ENCODE peak calls at places on chromosomes 2 and 18, in five cellular contexts. L is stomach, S is HCT116, F is adrenal gland, Q is glutamatergic neuron. V is an unnamed sample.

GRCh38 chr18:46570134-46570533 is 86.9 kb downstream of the LOXHD1 start:
- DNase-seq in L (no peak), S (no peak), F (no peak), Q (no peak), V (no peak)

GRCh38 chr2:207133493-207133861 is 32.3 kb downstream of the KLF7 start:
- DNase-seq in L (no peak), S (no peak), F (no peak), Q (peak; percentile 63), V (no peak)

GRCh38 chr18:1062592-1062991 is 157.9 kb downstream of the ADCYAP1 start:
- DNase-seq in L (no peak), S (no peak), F (no peak), Q (no peak), V (no peak)

GRCh38 chr18:26806224-26806623 is 59.3 kb downstream of the AQP4 start:
- DNase-seq in L (no peak), S (no peak), F (no peak), Q (no peak), V (no peak)

GRCh38 chr2:21676676-21677075 is 552.9 kb downstream of the TDRD15 start:
- DNase-seq in L (no peak), S (no peak), F (no peak), Q (no peak), V (no peak)

GRCh38 chr2:99851811-99852210 is 290.6 kb downstream of the AFF3 start:
- DNase-seq in L (no peak), S (no peak), F (no peak), Q (no peak), V (no peak)

GRCh38 chr18:7575465-7576026 is 8.4 kb downstream of the PTPRM start:
- DNase-seq in L (no peak), S (no peak), F (no peak), Q (no peak), V (no peak)

GRCh38 chr2:187215576-187216240 is 232.3 kb downstream of the CALCRL start:
- DNase-seq in L (no peak), S (no peak), F (no peak), Q (no peak), V (no peak)

GRCh38 chr18:63152791-63153190 is 166.8 kb downstream of the BCL2 start:
- DNase-seq in L (no peak), S (no peak), F (no peak), Q (no peak), V (no peak)

GRCh38 chr18:61379827-61380226 is 46.6 kb downstream of the CDH20 start:
- DNase-seq in L (no peak), S (no peak), F (no peak), Q (no peak), V (no peak)

DNA sequence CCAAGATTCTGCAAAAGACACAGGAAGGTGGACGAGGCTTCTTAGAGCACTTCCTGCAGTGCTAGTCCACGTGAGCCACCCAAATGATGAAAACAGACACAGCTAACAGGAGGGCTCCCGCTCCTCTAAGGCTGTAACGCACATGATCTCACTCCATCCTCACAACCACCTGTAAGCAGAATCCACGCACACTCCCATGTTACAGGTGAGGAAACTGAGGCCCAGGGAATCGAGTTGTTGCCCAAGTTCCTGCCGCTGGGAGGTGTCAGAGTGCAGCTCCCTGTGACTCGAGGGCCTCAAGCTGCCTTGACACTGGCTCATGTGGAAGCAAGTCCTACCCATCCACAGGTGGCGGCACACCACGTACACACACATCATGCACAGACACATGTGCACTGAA is 4.4 kb downstream of the DNMT3A start:
- DNase-seq in L (no peak), S (no peak), F (no peak), Q (no peak), V (no peak)
- TF ChIP-seq CTCF in L (no peak), S (no peak), F (no peak), Q (no peak), V (no peak)

DNA sequence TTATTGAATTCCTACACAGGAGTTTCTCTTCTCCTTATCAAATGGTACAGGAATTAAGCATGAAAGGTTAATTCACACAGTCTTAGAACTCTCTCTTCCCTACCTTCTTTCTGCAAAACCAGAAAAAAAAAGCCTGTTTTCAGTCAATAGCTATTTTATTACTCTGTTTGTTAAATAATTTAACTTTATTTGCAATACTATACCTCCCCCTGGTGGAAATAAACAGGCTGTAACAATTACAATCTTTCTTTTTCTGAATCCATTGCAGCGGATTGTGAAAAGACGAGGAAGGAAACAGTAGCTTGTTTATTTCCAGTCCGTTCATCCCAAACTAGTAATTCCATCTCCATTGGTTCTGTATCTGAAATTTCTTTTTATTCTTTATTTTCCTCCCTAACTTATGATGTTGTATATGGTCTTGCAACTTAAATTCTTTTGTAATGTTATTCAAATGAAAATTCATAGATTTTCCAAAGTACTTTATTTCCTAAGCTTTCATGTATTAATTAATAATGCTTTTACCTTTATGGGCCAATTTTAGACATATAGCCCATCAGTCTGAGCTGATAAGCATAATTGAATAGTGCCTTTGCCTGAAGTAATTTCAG is 165.2 kb downstream of the SH3BP4 start:
- DNase-seq in L (no peak), S (peak; percentile 32), F (no peak), Q (no peak), V (no peak)
- TF ChIP-seq CTCF in L (peak; percentile 37), S (peak; percentile 35), F (peak; percentile 76), Q (peak; percentile 86), V (peak; percentile 63)

GRCh38 chr18:34075963-34076860 is 148.5 kb downstream of the NOL4 start:
- DNase-seq in L (no peak), S (no peak), F (no peak), Q (no peak), V (no peak)

DNA sequence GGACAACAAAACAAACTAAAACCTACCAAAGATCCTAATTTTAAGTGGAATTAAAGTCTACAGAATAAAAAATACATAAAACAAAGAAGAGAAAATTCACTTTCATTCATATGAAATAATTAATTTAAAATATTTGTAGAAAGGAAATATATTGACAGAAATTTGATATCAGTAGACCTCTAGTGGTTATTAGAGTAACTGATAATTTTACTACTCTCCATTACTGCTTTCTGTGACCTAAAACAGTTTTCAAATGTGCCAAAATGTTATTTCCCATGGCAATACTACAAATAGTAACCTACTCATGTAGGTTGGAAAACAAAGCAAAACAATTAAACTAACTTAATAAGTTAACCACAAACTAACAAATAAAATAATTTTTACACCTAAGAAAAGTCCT is 147.1 kb downstream of the NOL4 start:
- DNase-seq in L (no peak), S (no peak), F (no peak), Q (no peak), V (no peak)
- TF ChIP-seq CTCF in L (no peak), S (no peak), F (no peak), Q (peak; percentile 40), V (no peak)

DNA sequence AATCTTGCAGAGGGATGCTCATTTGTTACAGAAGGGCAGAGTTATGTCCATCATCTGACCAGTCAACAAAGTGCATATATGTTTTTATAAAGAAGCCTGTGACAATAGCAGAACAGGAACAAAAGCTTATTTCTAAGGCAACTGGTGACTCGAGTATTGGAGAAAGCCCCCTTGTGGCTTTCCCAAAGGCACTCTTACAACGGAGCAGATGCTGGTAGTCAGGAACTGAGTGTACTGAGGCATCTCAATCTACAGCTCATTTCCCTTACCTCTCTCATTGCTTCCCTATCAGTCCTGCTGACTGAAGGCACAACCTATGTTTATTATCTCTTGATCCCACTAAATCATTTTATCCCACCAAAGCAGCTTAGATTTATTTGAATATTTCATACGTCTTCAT is 557.1 kb upstream of the CHAC2 start:
- DNase-seq in L (no peak), S (peak; percentile 10), F (no peak), Q (no peak), V (no peak)
- TF ChIP-seq CTCF in L (no peak), S (peak; percentile 26), F (no peak), Q (no peak), V (peak; percentile 18)

GRCh38 chr2:120512321-120512710 is 166.4 kb downstream of the INHBB start:
- DNase-seq in L (no peak), S (no peak), F (no peak), Q (no peak), V (no peak)
- TF ChIP-seq CTCF in L (no peak), S (no peak), F (no peak), Q (no peak), V (no peak)